ENCODE peak calls at places on chromosomes 11 and 22, in four cellular contexts. O is CD8-positive, alpha-beta T cell; J is GM23248; A is neuronal stem cell. Q is an unnamed sample.
A peak's percentile ranks its signal among the peaks of the same experiment; 100 is the strongest.

GRCh38 chr11:106152013-106152412 is 74.6 kb downstream of the AASDHPPT start:
- DNase-seq in J (peak; percentile 62), A (no peak), O (no peak), Q (no peak)

GRCh38 chr11:2258501-2259465 is 11.6 kb downstream of the ASCL2 start:
- DNase-seq in A (no peak), O (no peak), J (no peak), Q (no peak)

GRCh38 chr22:30600925-30601324 is 6.0 kb upstream of the TCN2 start:
- DNase-seq in A (no peak), O (no peak), J (no peak), Q (no peak)

GRCh38 chr11:111963786-111964385 is 26.7 kb downstream of the DIXDC1 start:
- DNase-seq in O (no peak), A (no peak), J (peak; percentile 64), Q (no peak)

GRCh38 chr11:85826096-85826855 is 15.3 kb upstream of the SYTL2 start:
- DNase-seq in O (no peak), J (peak; percentile 65), A (no peak), Q (peak; percentile 18)

GRCh38 chr11:83278351-83278750 is 7.8 kb downstream of the CCDC90B start:
- DNase-seq in J (peak; percentile 50), A (no peak), O (no peak), Q (no peak)

GRCh38 chr22:50475652-50476002 is 792 bp upstream of the SBF1 start:
- DNase-seq in O (no peak), A (no peak), J (no peak), Q (no peak)

GRCh38 chr11:8531312-8531711 is 62.7 kb downstream of the STK33 start:
- DNase-seq in O (no peak), J (no peak), A (no peak), Q (no peak)

GRCh38 chr22:29062286-29062949 is 787 bp upstream of the C22orf31 start:
- DNase-seq in J (peak; percentile 43), O (no peak), A (no peak), Q (no peak)

GRCh38 chr11:109552376-109552775 is 130.4 kb downstream of the C11orf87 start:
- DNase-seq in A (no peak), O (no peak), J (peak; percentile 78), Q (no peak)

GRCh38 chr11:30763951-30764350 is 177.8 kb upstream of the MPPED2 start:
- DNase-seq in J (no peak), O (no peak), A (no peak), Q (no peak)

GRCh38 chr22:43312608-43313007 is 30.6 kb downstream of the SCUBE1 start:
- DNase-seq in A (no peak), O (no peak), J (no peak), Q (no peak)

GRCh38 chr11:34745209-34745608 is 124.3 kb downstream of the EHF start:
- DNase-seq in O (no peak), A (no peak), J (no peak), Q (no peak)

GRCh38 chr22:11627798-11628650 is 3900.0 kb upstream of the OR11H1 start:
- DNase-seq in O (no peak), A (no peak), J (no peak), Q (no peak)

GRCh38 chr22:43289976-43290663 is 53.1 kb downstream of the SCUBE1 start:
- DNase-seq in A (no peak), J (peak; percentile 54), O (no peak), Q (no peak)

GRCh38 chr22:44823806-44824205 is 71.4 kb downstream of the ARHGAP8 start:
- DNase-seq in O (no peak), A (no peak), J (no peak), Q (no peak)

GRCh38 chr11:11978792-11979486 is 29.5 kb downstream of the DKK3 start:
- DNase-seq in A (no peak), O (no peak), J (peak; percentile 75), Q (no peak)

GRCh38 chr11:59009661-59010060 is 70.4 kb downstream of the GLYATL1 start:
- DNase-seq in J (no peak), O (no peak), A (no peak), Q (no peak)

GRCh38 chr22:25818541-25818940 is 76.6 kb downstream of the MYO18B start:
- DNase-seq in O (no peak), J (no peak), A (no peak), Q (no peak)

GRCh38 chr22:39559456-39560105 is 11.0 kb upstream of the CACNA1I start:
- DNase-seq in J (peak; percentile 50), O (no peak), A (no peak), Q (no peak)

GRCh38 chr11:22634897-22635629 is 9.4 kb upstream of the FANCF start:
- DNase-seq in A (no peak), O (no peak), J (peak; percentile 25), Q (no peak)

GRCh38 chr11:124760806-124761205 is 1.3 kb downstream of the ESAM start:
- DNase-seq in A (no peak), O (no peak), J (no peak), Q (no peak)

GRCh38 chr11:124761301-124762021 is 629 bp downstream of the ESAM start:
- DNase-seq in A (no peak), J (no peak), O (no peak), Q (no peak)

GRCh38 chr11:124762624-124763155 is 600 bp upstream of the ESAM start:
- DNase-seq in J (peak; percentile 30), O (no peak), A (no peak), Q (no peak)

GRCh38 chr11:124763156-124763947 is 1.3 kb upstream of the ESAM start:
- DNase-seq in J (peak; percentile 71), O (peak; percentile 88), A (peak; percentile 85), Q (peak; percentile 82)

GRCh38 chr11:124762077-124762623 is at the start of gene ESAM:
- DNase-seq in J (peak; percentile 23), A (no peak), O (peak; percentile 59), Q (peak; percentile 61)
- H3K4me1 ChIP-seq in J (peaks cover 7% of the 10 kb centered on the region), A (peaks cover 25% of the 10 kb centered on the region), O (peaks cover 34% of the 10 kb centered on the region), Q (peaks cover 33% of the 10 kb centered on the region)

GRCh38 chr11:26947379-26947844 is 46.5 kb upstream of the FIBIN start:
- DNase-seq in O (no peak), J (peak; percentile 98), A (no peak), Q (no peak)

GRCh38 chr11:26946209-26946828 is 47.6 kb upstream of the FIBIN start:
- DNase-seq in J (peak; percentile 78), A (no peak), O (no peak), Q (no peak)

GRCh38 chr11:26943636-26944035 is 50.3 kb upstream of the FIBIN start:
- DNase-seq in O (no peak), J (no peak), A (no peak), Q (no peak)

GRCh38 chr11:26947904-26948639 is 45.8 kb upstream of the FIBIN start:
- DNase-seq in A (no peak), J (peak; percentile 78), O (no peak), Q (no peak)

DNA sequence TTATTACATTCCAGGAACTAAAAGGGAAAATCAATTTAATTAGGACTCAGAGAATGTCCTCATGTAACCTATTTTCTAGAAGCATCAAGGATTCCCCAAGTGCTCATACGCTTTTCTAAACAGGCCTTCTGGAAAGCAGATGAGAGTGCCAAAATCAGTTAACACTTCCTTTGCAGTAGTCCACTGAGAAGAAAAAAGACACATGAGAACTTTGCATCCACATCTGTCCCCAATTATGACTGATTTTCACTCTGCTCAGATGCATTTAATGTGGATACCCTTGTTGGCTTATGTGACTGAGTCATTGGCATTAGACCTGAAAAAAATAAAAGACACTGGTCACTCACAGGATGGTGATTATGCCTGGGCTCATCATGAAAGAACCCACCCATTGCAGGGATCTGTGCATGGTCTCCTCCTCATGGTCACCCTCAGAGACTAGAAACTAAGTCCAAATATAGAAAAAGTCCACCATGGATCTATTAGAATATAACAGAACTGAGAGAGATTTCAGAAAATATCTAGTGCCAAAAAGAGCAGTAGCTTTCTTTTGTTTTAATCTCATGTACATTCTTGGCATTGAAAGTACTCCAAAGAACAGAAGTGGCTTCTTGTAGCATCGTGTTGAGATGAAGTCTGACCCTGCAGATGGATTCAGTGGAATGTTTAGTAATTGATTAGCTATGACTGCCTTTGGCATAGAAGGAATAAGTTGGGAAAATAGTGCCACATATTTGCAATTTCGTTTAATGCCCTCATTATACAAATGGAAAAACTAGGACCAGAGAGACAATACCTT is 48.8 kb upstream of the FIBIN start:
- DNase-seq in O (no peak), A (no peak), J (peak; percentile 77), Q (no peak)
- H3K27ac ChIP-seq in O (no peak overlapping the region), A (no peak overlapping the region), J (peak overlapping the region; percentile 89), Q (no peak overlapping the region)

GRCh38 chr11:114202011-114202609 is 94.1 kb upstream of the NNMT start:
- DNase-seq in J (no peak), O (no peak), A (no peak), Q (no peak)
- H3K4me1 ChIP-seq in J (peaks cover 13% of the 10 kb centered on the region), O (no peaks in the 10 kb centered on the region), A (peaks cover 27% of the 10 kb centered on the region), Q (peaks cover 4% of the 10 kb centered on the region)

DNA sequence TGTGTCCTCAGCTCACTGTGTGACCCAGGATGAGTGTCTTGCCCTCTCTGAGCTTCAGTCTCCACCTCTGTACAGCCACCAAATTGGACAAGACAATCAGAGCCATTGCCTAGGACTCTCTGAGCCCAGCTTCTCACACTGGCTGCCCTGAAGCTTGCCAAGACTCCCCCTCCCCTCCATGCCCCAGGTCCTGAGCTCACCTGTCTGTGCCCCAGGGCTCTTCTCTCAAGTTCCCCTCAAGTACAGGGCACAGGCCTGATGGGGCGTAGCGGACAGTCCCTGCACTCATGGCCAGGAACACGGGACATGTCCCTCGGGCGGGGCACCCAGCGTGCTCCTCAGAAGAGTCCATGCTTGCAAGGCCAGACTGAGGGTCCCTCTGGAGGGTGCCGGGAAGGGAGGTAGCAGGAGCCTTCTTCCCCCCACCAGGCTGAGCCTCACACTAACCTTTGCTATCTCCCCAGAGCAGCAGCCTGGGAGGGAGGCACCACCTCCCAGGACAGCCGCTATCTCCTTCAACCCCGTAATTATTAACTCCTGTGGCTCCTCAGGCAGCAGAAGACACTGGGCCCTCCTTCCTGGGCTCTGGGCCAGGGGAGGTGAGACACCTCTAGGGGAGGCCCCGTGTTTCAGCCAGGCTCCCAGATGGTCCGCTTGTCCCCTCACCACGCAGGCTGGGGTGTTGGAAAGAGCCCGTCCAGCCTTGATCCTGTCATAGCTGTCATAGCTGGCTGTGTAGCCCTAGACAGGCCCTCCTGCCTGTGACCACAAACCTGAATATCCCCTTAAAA is 2.7 kb upstream of the RAB3IL1 start:
- DNase-seq in J (no peak), O (no peak), A (no peak), Q (no peak)
- H3K27ac ChIP-seq in J (no peak overlapping the region), O (no peak overlapping the region), A (no peak overlapping the region), Q (no peak overlapping the region)

GRCh38 chr22:35746248-35746647 is 28.6 kb downstream of the APOL5 start:
- DNase-seq in A (no peak), O (no peak), J (no peak), Q (no peak)
- H3K4me1 ChIP-seq in A (peaks cover 12% of the 10 kb centered on the region), O (no peaks in the 10 kb centered on the region), J (peaks cover 44% of the 10 kb centered on the region), Q (no peaks in the 10 kb centered on the region)

GRCh38 chr11:102166175-102166574 is 55.9 kb downstream of the YAP1 start:
- DNase-seq in J (no peak), A (no peak), O (no peak), Q (no peak)

GRCh38 chr11:102158151-102158734 is 48.0 kb downstream of the YAP1 start:
- DNase-seq in A (no peak), J (peak; percentile 46), O (no peak), Q (no peak)

GRCh38 chr11:102168483-102168882 is 58.2 kb downstream of the YAP1 start:
- DNase-seq in O (no peak), A (no peak), J (no peak), Q (no peak)

GRCh38 chr11:102163368-102163767 is 53.1 kb downstream of the YAP1 start:
- DNase-seq in J (no peak), A (no peak), O (no peak), Q (no peak)
- H3K27ac ChIP-seq in J (no peak overlapping the region), A (no peak overlapping the region), O (no peak overlapping the region), Q (no peak overlapping the region)

GRCh38 chr11:16737860-16738197 is 618 bp upstream of the C11orf58 start:
- DNase-seq in A (peak; percentile 15), O (no peak), J (no peak), Q (no peak)
- H3K4me1 ChIP-seq in A (no peaks in the 10 kb centered on the region), O (peaks cover 31% of the 10 kb centered on the region), J (peaks cover 25% of the 10 kb centered on the region), Q (peaks cover 35% of the 10 kb centered on the region)

GRCh38 chr22:23522642-23523251 is 57.3 kb downstream of the IGLL1 start:
- DNase-seq in J (peak; percentile 67), A (no peak), O (no peak), Q (no peak)
- H3K27ac ChIP-seq in J (peak overlapping the region; percentile 90), A (no peak overlapping the region), O (no peak overlapping the region), Q (no peak overlapping the region)